ENCODE peak calls at places on chromosomes 3 and 15, in nine cellular contexts. T, G, D, H, C, F, Y, P and V are unnamed samples. For H3K4me1, the result is how much of the 10 kb centered on the place peaks cover.

GRCh38 chr3:121414924-121415323 is 130.9 kb downstream of the POLQ start:
- DNase-seq in F (no peak), P (no peak), G (no peak), C (no peak), Y (no peak), H (no peak), T (no peak), D (no peak), V (no peak)

GRCh38 chr3:79414821-79415220 is 353.0 kb downstream of the ROBO1 start:
- DNase-seq in G (no peak), P (peak), H (peak), F (no peak), Y (no peak), D (no peak), C (no peak), T (no peak), V (peak)

GRCh38 chr15:59303641-59304433 is 68.8 kb downstream of the MYO1E start:
- DNase-seq in H (peak), C (no peak), D (no peak), P (no peak), F (no peak), G (peak), Y (no peak), T (peak), V (no peak)

GRCh38 chr15:96070636-96071035 is 259.9 kb upstream of the NR2F2 start:
- DNase-seq in T (no peak), H (peak), D (no peak), Y (no peak), C (no peak), F (no peak), G (peak), P (peak), V (no peak)

GRCh38 chr15:35487417-35487816 is 58.5 kb downstream of the DPH6 start:
- DNase-seq in C (no peak), G (no peak), D (no peak), P (no peak), Y (no peak), F (no peak), T (no peak), H (no peak), V (no peak)

GRCh38 chr3:11445883-11446282 is 173.7 kb downstream of the ATG7 start:
- DNase-seq in D (no peak), H (peak), P (no peak), T (no peak), F (no peak), Y (peak), G (no peak), C (no peak), V (no peak)

GRCh38 chr3:179697933-179698332 is 45.1 kb downstream of the USP13 start:
- DNase-seq in F (no peak), G (no peak), C (no peak), P (no peak), D (no peak), Y (no peak), H (no peak), T (no peak), V (no peak)

GRCh38 chr15:55588818-55589122 is 625 bp upstream of the PYGO1 start:
- DNase-seq in T (no peak), C (no peak), P (peak), G (no peak), Y (no peak), H (no peak), F (no peak), D (no peak), V (no peak)

GRCh38 chr3:100334340-100335136 is at the start of gene NIT2:
- DNase-seq in P (peak), Y (peak), G (peak), H (peak), C (peak), D (peak), T (peak), F (peak), V (peak)

GRCh38 chr3:123640311-123641083 is 55.6 kb upstream of the HACD2 start:
- DNase-seq in C (no peak), D (no peak), Y (no peak), F (no peak), P (no peak), T (no peak), G (no peak), H (no peak), V (no peak)

GRCh38 chr3:188948658-188949400 is 222.9 kb upstream of the TPRG1 start:
- DNase-seq in H (peak), Y (no peak), T (peak), C (no peak), D (peak), F (peak), P (peak), G (peak), V (no peak)

GRCh38 chr3:126516152-126516935 is 1.2 kb downstream of the UROC1 start:
- DNase-seq in T (no peak), G (no peak), D (no peak), H (no peak), Y (peak), C (no peak), P (no peak), F (no peak), V (no peak)

GRCh38 chr3:30681276-30682211 is 75.1 kb downstream of the TGFBR2 start:
- DNase-seq in F (peak), T (no peak), H (peak), P (peak), C (no peak), Y (peak), G (no peak), D (no peak), V (no peak)

GRCh38 chr3:125011941-125012340 is 43.9 kb downstream of the HEG1 start:
- DNase-seq in F (no peak), D (no peak), Y (no peak), C (no peak), H (peak), P (no peak), T (no peak), G (no peak), V (no peak)

GRCh38 chr3:13174803-13175135 is 101.5 kb upstream of the IQSEC1 start:
- DNase-seq in H (no peak), C (no peak), Y (no peak), D (no peak), G (no peak), T (no peak), F (no peak), P (no peak), V (no peak)

GRCh38 chr3:40086890-40087884 is 222.3 kb upstream of the EIF1B start:
- DNase-seq in C (no peak), T (no peak), Y (no peak), F (peak), P (peak), G (peak), D (no peak), H (no peak), V (peak)

GRCh38 chr3:79983063-79983561 is 215.3 kb upstream of the ROBO1 start:
- DNase-seq in F (no peak), Y (no peak), C (no peak), T (no peak), G (no peak), D (no peak), P (peak), H (no peak), V (no peak)

GRCh38 chr3:100260081-100260684 is 609 bp upstream of the TBC1D23 start:
- DNase-seq in G (no peak), P (no peak), H (peak), F (peak), C (peak), Y (peak), D (peak), T (no peak), V (peak)

GRCh38 chr3:13217736-13218540 is 144.7 kb upstream of the IQSEC1 start:
- DNase-seq in F (peak), Y (peak), C (no peak), H (peak), P (peak), T (no peak), G (peak), D (no peak), V (no peak)

GRCh38 chr3:183576487-183577107 is 21.1 kb upstream of the KLHL6 start:
- DNase-seq in H (no peak), D (no peak), G (no peak), T (no peak), P (no peak), C (no peak), Y (no peak), F (peak), V (no peak)

GRCh38 chr3:80338366-80338765 is 570.6 kb upstream of the ROBO1 start:
- DNase-seq in T (no peak), G (no peak), C (no peak), P (peak), Y (no peak), H (no peak), F (no peak), D (no peak), V (no peak)

GRCh38 chr3:128319107-128319506 is 147.6 kb downstream of the DNAJB8 start:
- DNase-seq in D (no peak), G (no peak), F (no peak), T (peak), H (no peak), C (no peak), Y (no peak), P (no peak), V (no peak)

GRCh38 chr15:38454687-38455071 is 752 bp downstream of the FAM98B start:
- DNase-seq in C (no peak), P (no peak), G (no peak), F (peak), H (peak), T (no peak), D (no peak), Y (no peak), V (no peak)

GRCh38 chr3:183013074-183013473 is 32.7 kb upstream of the DCUN1D1 start:
- DNase-seq in C (no peak), H (no peak), F (no peak), Y (no peak), G (no peak), D (no peak), P (no peak), T (no peak), V (no peak)

GRCh38 chr15:25670025-25670554 is 193.0 kb downstream of the ATP10A start:
- DNase-seq in G (peak), Y (no peak), P (no peak), F (peak), H (peak), D (no peak), C (peak), T (no peak), V (peak)

GRCh38 chr15:83068054-83068453 is 1.0 kb upstream of the BTBD1 start:
- DNase-seq in F (no peak), C (no peak), Y (no peak), G (no peak), H (no peak), T (no peak), D (no peak), P (no peak), V (no peak)

GRCh38 chr3:130892759-130893239 is 1.1 kb upstream of the ATP2C1 start:
- DNase-seq in D (peak), Y (peak), P (peak), G (peak), C (peak), F (peak), T (peak), H (peak), V (peak)

GRCh38 chr15:60243769-60244168 is 154.0 kb downstream of the ANXA2 start:
- DNase-seq in D (no peak), Y (no peak), C (no peak), F (no peak), H (no peak), P (no peak), T (no peak), G (no peak), V (no peak)

GRCh38 chr3:150743508-150743907 is 19.5 kb downstream of the SIAH2 start:
- DNase-seq in F (no peak), D (no peak), C (no peak), Y (no peak), G (peak), T (no peak), H (peak), P (peak), V (no peak)

GRCh38 chr15:95857124-95857757 is 473.3 kb upstream of the NR2F2 start:
- DNase-seq in G (no peak), Y (no peak), F (no peak), C (no peak), T (no peak), H (peak), P (peak), D (no peak), V (no peak)

GRCh38 chr3:168116279-168116678 is 20.6 kb upstream of the GOLIM4 start:
- DNase-seq in D (no peak), Y (no peak), C (no peak), P (no peak), G (no peak), T (peak), H (no peak), F (no peak), V (peak)

DNA sequence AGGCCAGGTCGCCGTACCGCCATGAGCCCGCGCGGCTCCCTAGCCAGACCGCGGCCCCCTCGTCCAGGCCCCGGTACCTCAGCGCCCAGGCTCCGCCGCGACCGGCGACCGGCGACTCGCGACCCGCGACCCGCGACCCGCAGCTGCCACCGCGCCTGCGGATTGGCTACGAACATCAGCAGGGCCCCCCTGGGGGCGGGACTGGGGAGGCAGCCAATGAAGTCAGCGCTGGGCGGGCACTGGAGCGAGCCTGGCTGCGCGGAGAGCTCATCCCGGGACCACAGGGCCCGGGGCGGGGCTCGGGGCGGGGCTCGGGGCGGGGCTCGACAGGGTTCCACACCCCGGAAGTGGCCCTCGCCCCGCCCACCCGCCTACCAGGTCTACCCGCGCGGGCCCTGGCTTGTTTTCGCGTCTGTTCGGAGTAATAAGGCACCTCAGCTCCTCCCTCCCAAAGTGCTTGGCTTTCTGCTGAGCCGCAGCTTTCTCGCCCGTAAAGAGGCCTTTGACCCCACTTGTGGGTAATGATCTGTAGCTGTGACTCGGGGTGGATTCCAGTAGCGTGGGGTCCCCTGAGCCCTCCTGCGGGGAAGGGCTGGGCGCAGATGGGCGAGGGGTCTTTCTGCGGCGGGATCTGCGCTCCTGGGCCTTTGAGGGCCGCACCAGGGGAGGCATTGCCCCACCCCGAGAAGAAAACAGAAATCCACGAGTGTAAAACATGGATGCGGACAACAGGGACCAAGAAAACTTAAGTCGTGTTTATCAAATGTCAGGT is at the start of gene LYSMD4:
- DNase-seq in C (peak), P (peak), Y (peak), D (peak), T (peak), G (peak), F (peak), H (peak), V (peak)
- H3K27ac ChIP-seq in C (peak), P (no peak), Y (peak), D (peak), T (peak), G (peak), F (peak), H (peak), V (peak)

GRCh38 chr3:70471464-70472342 is 159.3 kb upstream of the MDFIC2 start:
- DNase-seq in C (no peak), Y (no peak), F (no peak), T (no peak), D (no peak), P (no peak), G (no peak), H (peak), V (no peak)
- H3K4me1 ChIP-seq in C (under half), Y (under half), F (under half), T (under half), D (under half), P (under half), G (under half), H (under half), V (under half)

DNA sequence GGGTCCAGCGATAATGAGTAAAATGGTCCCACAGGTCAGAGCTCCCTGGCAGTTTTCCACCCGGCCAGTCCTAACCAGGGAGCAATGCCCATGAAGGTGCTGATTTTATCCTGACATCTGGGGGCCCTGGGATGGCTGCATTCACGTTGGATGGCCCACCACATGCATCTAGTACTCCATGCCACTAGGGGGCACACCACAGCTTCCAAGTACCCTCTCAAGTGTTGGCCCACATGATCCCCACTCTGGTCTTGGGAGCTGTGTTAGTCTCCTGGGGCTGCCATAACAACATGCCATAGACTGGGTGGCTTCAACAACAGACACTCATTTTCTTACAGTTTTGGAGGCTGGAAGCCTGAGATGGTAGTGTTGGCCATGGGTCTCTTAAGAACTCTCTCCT is 225.5 kb downstream of the SLCO3A1 start:
- DNase-seq in H (no peak), F (no peak), T (no peak), P (no peak), Y (no peak), D (no peak), G (peak), C (no peak), V (no peak)
- TF ChIP-seq CTCF in H (peak), F (peak), T (no peak), P (peak), Y (no peak), D (no peak), G (peak), C (peak), V (no peak)

GRCh38 chr3:160810360-160810759 is 54.3 kb downstream of the PPM1L start:
- DNase-seq in H (no peak), Y (peak), T (no peak), C (no peak), D (no peak), G (no peak), F (no peak), P (no peak), V (no peak)
- H3K27ac ChIP-seq in H (no peak), Y (peak), T (peak), C (no peak), D (no peak), G (no peak), F (no peak), P (no peak), V (no peak)

GRCh38 chr15:70493787-70494514 is 269.4 kb downstream of the UACA start:
- DNase-seq in T (no peak), H (peak), G (peak), Y (no peak), F (peak), D (no peak), P (no peak), C (no peak), V (no peak)

GRCh38 chr15:70495988-70496387 is 267.4 kb downstream of the UACA start:
- DNase-seq in D (no peak), F (no peak), T (no peak), C (no peak), G (no peak), P (no peak), Y (no peak), H (no peak), V (no peak)

GRCh38 chr15:70494861-70495571 is 268.3 kb downstream of the UACA start:
- DNase-seq in D (no peak), G (peak), F (peak), Y (no peak), P (peak), C (no peak), T (no peak), H (peak), V (no peak)

GRCh38 chr15:70493376-70493775 is 270.0 kb downstream of the UACA start:
- DNase-seq in D (no peak), H (no peak), F (no peak), Y (no peak), P (no peak), T (no peak), G (no peak), C (no peak), V (no peak)

DNA sequence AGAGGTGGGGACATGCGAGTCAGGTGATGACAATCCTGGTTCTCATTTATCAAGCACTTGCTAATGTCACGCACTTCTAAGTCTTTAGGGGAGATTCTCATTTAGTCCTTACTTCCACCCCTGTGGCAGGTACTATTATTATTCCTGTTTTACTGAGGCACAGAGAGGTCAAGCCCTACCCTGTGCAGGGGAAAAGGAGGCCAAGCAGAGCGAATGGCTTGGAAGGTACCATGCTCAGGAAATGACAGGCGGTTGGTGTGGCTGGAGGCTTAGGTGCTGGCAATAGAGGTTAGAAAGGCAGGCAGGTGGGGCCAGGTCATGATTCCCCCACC is 268.9 kb downstream of the UACA start:
- DNase-seq in Y (no peak), P (no peak), T (no peak), F (no peak), C (no peak), H (no peak), D (no peak), G (no peak), V (no peak)
- H3K4me1 ChIP-seq in Y (under half), P (under half), T (under half), F (under half), C (under half), H (under half), D (under half), G (half or more), V (under half)